ENCODE peak calls at places on chromosomes 4 and X, in nine cellular contexts. One of them, this sample, is unnamed.

GRCh38 chr4:112358952-112359749 is 62.0 kb downstream of the ALPK1 start:
- DNase-seq in breast epithelium: no peak
- DNase-seq in AG04450: no peak
- DNase-seq in CD4-positive, CD25-positive, alpha-beta regulatory T cell: no peak
- DNase-seq in IMR-90: no peak
- DNase-seq in effector memory CD4-positive, alpha-beta T cell: no peak
- DNase-seq in cardiac muscle cell: no peak
- DNase-seq in mucosa of descending colon: no peak
- DNase-seq in lung: no peak
- DNase-seq in this sample: no peak

GRCh38 chr4:30380404-30380998 is 339.7 kb upstream of the PCDH7 start:
- DNase-seq in lung: no peak
- DNase-seq in IMR-90: peak
- DNase-seq in mucosa of descending colon: no peak
- DNase-seq in AG04450: peak
- DNase-seq in breast epithelium: no peak
- DNase-seq in CD4-positive, CD25-positive, alpha-beta regulatory T cell: no peak
- DNase-seq in effector memory CD4-positive, alpha-beta T cell: no peak
- DNase-seq in cardiac muscle cell: peak
- DNase-seq in this sample: peak

GRCh38 chr4:73864973-73865372 is 4.2 kb upstream of the CXCL1 start:
- DNase-seq in IMR-90: no peak
- DNase-seq in effector memory CD4-positive, alpha-beta T cell: no peak
- DNase-seq in CD4-positive, CD25-positive, alpha-beta regulatory T cell: no peak
- DNase-seq in cardiac muscle cell: no peak
- DNase-seq in lung: no peak
- DNase-seq in breast epithelium: no peak
- DNase-seq in AG04450: no peak
- DNase-seq in mucosa of descending colon: no peak
- DNase-seq in this sample: no peak

GRCh38 chr4:102826890-102827673 is at the start of gene UBE2D3:
- DNase-seq in cardiac muscle cell: peak
- DNase-seq in IMR-90: peak
- DNase-seq in CD4-positive, CD25-positive, alpha-beta regulatory T cell: peak
- DNase-seq in mucosa of descending colon: peak
- DNase-seq in breast epithelium: peak
- DNase-seq in effector memory CD4-positive, alpha-beta T cell: peak
- DNase-seq in AG04450: peak
- DNase-seq in lung: peak
- DNase-seq in this sample: peak

GRCh38 chr4:184114431-184114830 is 103.2 kb downstream of the ENPP6 start:
- DNase-seq in mucosa of descending colon: no peak
- DNase-seq in IMR-90: no peak
- DNase-seq in AG04450: no peak
- DNase-seq in breast epithelium: no peak
- DNase-seq in lung: peak
- DNase-seq in effector memory CD4-positive, alpha-beta T cell: no peak
- DNase-seq in CD4-positive, CD25-positive, alpha-beta regulatory T cell: no peak
- DNase-seq in cardiac muscle cell: no peak
- DNase-seq in this sample: no peak

GRCh38 chr4:145719752-145720624 is 40.0 kb downstream of the C4orf51 start:
- DNase-seq in breast epithelium: no peak
- DNase-seq in effector memory CD4-positive, alpha-beta T cell: no peak
- DNase-seq in lung: no peak
- DNase-seq in CD4-positive, CD25-positive, alpha-beta regulatory T cell: no peak
- DNase-seq in IMR-90: no peak
- DNase-seq in cardiac muscle cell: no peak
- DNase-seq in AG04450: no peak
- DNase-seq in mucosa of descending colon: no peak
- DNase-seq in this sample: no peak

GRCh38 chrX:21766101-21766500 is 8.2 kb upstream of the SMPX start:
- DNase-seq in breast epithelium: no peak
- DNase-seq in AG04450: no peak
- DNase-seq in cardiac muscle cell: no peak
- DNase-seq in effector memory CD4-positive, alpha-beta T cell: no peak
- DNase-seq in CD4-positive, CD25-positive, alpha-beta regulatory T cell: no peak
- DNase-seq in IMR-90: no peak
- DNase-seq in lung: no peak
- DNase-seq in mucosa of descending colon: no peak
- DNase-seq in this sample: no peak

GRCh38 chr4:167509551-167509950 is 275.3 kb upstream of the SPOCK3 start:
- DNase-seq in cardiac muscle cell: no peak
- DNase-seq in effector memory CD4-positive, alpha-beta T cell: no peak
- DNase-seq in lung: no peak
- DNase-seq in mucosa of descending colon: no peak
- DNase-seq in breast epithelium: no peak
- DNase-seq in AG04450: no peak
- DNase-seq in IMR-90: no peak
- DNase-seq in CD4-positive, CD25-positive, alpha-beta regulatory T cell: no peak
- DNase-seq in this sample: no peak

GRCh38 chr4:48635310-48635709 is 144.8 kb downstream of the FRYL start:
- DNase-seq in CD4-positive, CD25-positive, alpha-beta regulatory T cell: no peak
- DNase-seq in lung: no peak
- DNase-seq in mucosa of descending colon: no peak
- DNase-seq in AG04450: no peak
- DNase-seq in cardiac muscle cell: no peak
- DNase-seq in IMR-90: peak
- DNase-seq in effector memory CD4-positive, alpha-beta T cell: no peak
- DNase-seq in breast epithelium: no peak
- DNase-seq in this sample: no peak

GRCh38 chr4:121278811-121279368 is 101.9 kb downstream of the QRFPR start:
- DNase-seq in cardiac muscle cell: no peak
- DNase-seq in breast epithelium: no peak
- DNase-seq in CD4-positive, CD25-positive, alpha-beta regulatory T cell: no peak
- DNase-seq in IMR-90: peak
- DNase-seq in AG04450: peak
- DNase-seq in effector memory CD4-positive, alpha-beta T cell: no peak
- DNase-seq in mucosa of descending colon: no peak
- DNase-seq in lung: no peak
- DNase-seq in this sample: no peak

GRCh38 chr4:11297201-11297600 is 131.5 kb downstream of the HS3ST1 start:
- DNase-seq in lung: no peak
- DNase-seq in effector memory CD4-positive, alpha-beta T cell: no peak
- DNase-seq in mucosa of descending colon: no peak
- DNase-seq in CD4-positive, CD25-positive, alpha-beta regulatory T cell: no peak
- DNase-seq in IMR-90: no peak
- DNase-seq in breast epithelium: no peak
- DNase-seq in cardiac muscle cell: no peak
- DNase-seq in AG04450: no peak
- DNase-seq in this sample: no peak

GRCh38 chr4:173990879-173991231 is 292.6 kb downstream of the FBXO8 start:
- DNase-seq in breast epithelium: no peak
- DNase-seq in AG04450: no peak
- DNase-seq in IMR-90: no peak
- DNase-seq in lung: no peak
- DNase-seq in mucosa of descending colon: peak
- DNase-seq in effector memory CD4-positive, alpha-beta T cell: no peak
- DNase-seq in CD4-positive, CD25-positive, alpha-beta regulatory T cell: no peak
- DNase-seq in cardiac muscle cell: peak
- DNase-seq in this sample: no peak

GRCh38 chr4:68324509-68325262 is 25.2 kb downstream of the YTHDC1 start:
- DNase-seq in lung: no peak
- DNase-seq in CD4-positive, CD25-positive, alpha-beta regulatory T cell: no peak
- DNase-seq in IMR-90: no peak
- DNase-seq in cardiac muscle cell: no peak
- DNase-seq in mucosa of descending colon: no peak
- DNase-seq in breast epithelium: no peak
- DNase-seq in effector memory CD4-positive, alpha-beta T cell: no peak
- DNase-seq in AG04450: no peak
- DNase-seq in this sample: no peak
- H3K4me3 ChIP-seq in lung: no peak
- H3K4me3 ChIP-seq in CD4-positive, CD25-positive, alpha-beta regulatory T cell: no peak
- H3K4me3 ChIP-seq in IMR-90: no peak
- H3K4me3 ChIP-seq in cardiac muscle cell: no peak
- H3K4me3 ChIP-seq in mucosa of descending colon: no peak
- H3K4me3 ChIP-seq in breast epithelium: no peak
- H3K4me3 ChIP-seq in effector memory CD4-positive, alpha-beta T cell: no peak
- H3K4me3 ChIP-seq in AG04450: no peak
- H3K4me3 ChIP-seq in this sample: no peak

GRCh38 chr4:53476232-53477037 is 99.0 kb downstream of the FIP1L1 start:
- DNase-seq in CD4-positive, CD25-positive, alpha-beta regulatory T cell: no peak
- DNase-seq in AG04450: peak
- DNase-seq in cardiac muscle cell: no peak
- DNase-seq in lung: no peak
- DNase-seq in mucosa of descending colon: no peak
- DNase-seq in IMR-90: peak
- DNase-seq in breast epithelium: no peak
- DNase-seq in effector memory CD4-positive, alpha-beta T cell: no peak
- DNase-seq in this sample: peak

GRCh38 chr4:53477666-53478065 is 100.2 kb downstream of the FIP1L1 start:
- DNase-seq in AG04450: no peak
- DNase-seq in cardiac muscle cell: no peak
- DNase-seq in mucosa of descending colon: no peak
- DNase-seq in IMR-90: peak
- DNase-seq in CD4-positive, CD25-positive, alpha-beta regulatory T cell: no peak
- DNase-seq in effector memory CD4-positive, alpha-beta T cell: no peak
- DNase-seq in lung: no peak
- DNase-seq in breast epithelium: no peak
- DNase-seq in this sample: no peak

GRCh38 chr4:53479731-53480525 is 102.5 kb downstream of the FIP1L1 start:
- DNase-seq in lung: no peak
- DNase-seq in breast epithelium: no peak
- DNase-seq in cardiac muscle cell: no peak
- DNase-seq in effector memory CD4-positive, alpha-beta T cell: no peak
- DNase-seq in AG04450: no peak
- DNase-seq in mucosa of descending colon: no peak
- DNase-seq in IMR-90: peak
- DNase-seq in CD4-positive, CD25-positive, alpha-beta regulatory T cell: no peak
- DNase-seq in this sample: no peak

GRCh38 chr4:53478671-53479456 is 101.4 kb downstream of the FIP1L1 start:
- DNase-seq in IMR-90: peak
- DNase-seq in effector memory CD4-positive, alpha-beta T cell: no peak
- DNase-seq in mucosa of descending colon: no peak
- DNase-seq in cardiac muscle cell: no peak
- DNase-seq in breast epithelium: no peak
- DNase-seq in AG04450: peak
- DNase-seq in CD4-positive, CD25-positive, alpha-beta regulatory T cell: no peak
- DNase-seq in lung: no peak
- DNase-seq in this sample: peak

DNA sequence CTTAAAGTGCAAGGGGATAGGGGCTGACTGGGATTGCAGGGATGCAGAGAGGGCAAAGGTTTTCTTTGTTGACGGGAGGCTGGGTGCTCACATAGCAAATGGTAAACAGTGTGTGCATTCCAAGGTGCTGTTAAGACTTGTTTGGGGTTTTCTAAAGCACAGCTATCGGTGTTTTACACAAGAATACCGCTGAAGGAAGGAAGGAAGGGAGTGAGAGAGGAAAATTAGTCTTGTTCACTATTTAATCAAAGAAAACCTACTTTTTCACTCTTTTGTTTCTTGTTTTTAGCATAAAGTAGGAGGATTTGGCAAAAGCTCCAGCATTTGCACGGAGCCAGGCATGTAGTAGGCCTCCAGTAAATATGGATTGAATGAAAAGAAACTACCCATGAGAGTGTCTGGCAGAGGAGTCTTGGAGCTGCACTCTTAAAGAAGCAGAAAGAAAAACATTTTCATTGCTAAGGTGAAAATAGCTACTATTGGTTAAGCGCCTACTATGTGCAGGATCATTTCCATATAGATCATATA is 99.7 kb downstream of the FIP1L1 start:
- DNase-seq in cardiac muscle cell: no peak
- DNase-seq in mucosa of descending colon: no peak
- DNase-seq in AG04450: no peak
- DNase-seq in effector memory CD4-positive, alpha-beta T cell: no peak
- DNase-seq in breast epithelium: no peak
- DNase-seq in CD4-positive, CD25-positive, alpha-beta regulatory T cell: no peak
- DNase-seq in lung: no peak
- DNase-seq in IMR-90: peak
- DNase-seq in this sample: no peak
- H3K4me3 ChIP-seq in cardiac muscle cell: no peak
- H3K4me3 ChIP-seq in mucosa of descending colon: no peak
- H3K4me3 ChIP-seq in AG04450: no peak
- H3K4me3 ChIP-seq in effector memory CD4-positive, alpha-beta T cell: no peak
- H3K4me3 ChIP-seq in breast epithelium: no peak
- H3K4me3 ChIP-seq in CD4-positive, CD25-positive, alpha-beta regulatory T cell: no peak
- H3K4me3 ChIP-seq in lung: no peak
- H3K4me3 ChIP-seq in IMR-90: no peak
- H3K4me3 ChIP-seq in this sample: no peak

GRCh38 chr4:3467601-3468031 is 4.5 kb downstream of the DOK7 start:
- DNase-seq in breast epithelium: no peak
- DNase-seq in AG04450: no peak
- DNase-seq in cardiac muscle cell: no peak
- DNase-seq in mucosa of descending colon: peak
- DNase-seq in effector memory CD4-positive, alpha-beta T cell: no peak
- DNase-seq in IMR-90: no peak
- DNase-seq in lung: no peak
- DNase-seq in CD4-positive, CD25-positive, alpha-beta regulatory T cell: no peak
- DNase-seq in this sample: no peak

GRCh38 chr4:3469386-3470243 is 6.5 kb downstream of the DOK7 start:
- DNase-seq in AG04450: no peak
- DNase-seq in cardiac muscle cell: no peak
- DNase-seq in breast epithelium: no peak
- DNase-seq in IMR-90: no peak
- DNase-seq in lung: no peak
- DNase-seq in effector memory CD4-positive, alpha-beta T cell: no peak
- DNase-seq in mucosa of descending colon: peak
- DNase-seq in CD4-positive, CD25-positive, alpha-beta regulatory T cell: no peak
- DNase-seq in this sample: no peak

GRCh38 chr4:3470244-3471097 is 7.4 kb downstream of the DOK7 start:
- DNase-seq in cardiac muscle cell: no peak
- DNase-seq in AG04450: peak
- DNase-seq in IMR-90: peak
- DNase-seq in breast epithelium: no peak
- DNase-seq in lung: no peak
- DNase-seq in CD4-positive, CD25-positive, alpha-beta regulatory T cell: no peak
- DNase-seq in effector memory CD4-positive, alpha-beta T cell: no peak
- DNase-seq in mucosa of descending colon: peak
- DNase-seq in this sample: no peak

GRCh38 chr4:3468154-3468553 is 5.0 kb downstream of the DOK7 start:
- DNase-seq in AG04450: no peak
- DNase-seq in breast epithelium: no peak
- DNase-seq in CD4-positive, CD25-positive, alpha-beta regulatory T cell: no peak
- DNase-seq in lung: no peak
- DNase-seq in cardiac muscle cell: no peak
- DNase-seq in effector memory CD4-positive, alpha-beta T cell: no peak
- DNase-seq in mucosa of descending colon: no peak
- DNase-seq in IMR-90: no peak
- DNase-seq in this sample: no peak

DNA sequence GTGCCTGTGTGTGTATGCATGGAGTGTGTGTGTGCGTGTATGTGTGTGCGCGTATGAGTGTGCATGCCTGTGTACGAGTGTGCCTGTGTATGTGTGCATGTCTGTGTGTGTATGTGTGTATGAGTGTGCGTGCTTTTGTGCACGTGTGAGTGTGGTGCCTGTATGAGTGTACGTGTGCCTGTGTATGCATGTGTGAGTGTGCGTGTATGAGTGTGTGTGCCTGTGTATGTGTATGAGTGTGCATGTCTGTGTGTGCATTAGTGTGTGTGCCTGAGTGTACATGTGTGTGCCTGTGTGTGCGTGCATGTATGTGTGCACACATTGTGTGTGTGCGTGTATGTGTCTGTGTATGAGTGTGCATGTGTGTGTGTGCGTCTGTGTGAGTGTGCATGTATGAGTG is 5.7 kb downstream of the DOK7 start:
- DNase-seq in mucosa of descending colon: no peak
- DNase-seq in AG04450: no peak
- DNase-seq in effector memory CD4-positive, alpha-beta T cell: no peak
- DNase-seq in cardiac muscle cell: no peak
- DNase-seq in IMR-90: no peak
- DNase-seq in breast epithelium: no peak
- DNase-seq in lung: no peak
- DNase-seq in CD4-positive, CD25-positive, alpha-beta regulatory T cell: no peak
- DNase-seq in this sample: no peak
- H3K4me3 ChIP-seq in mucosa of descending colon: no peak
- H3K4me3 ChIP-seq in AG04450: no peak
- H3K4me3 ChIP-seq in effector memory CD4-positive, alpha-beta T cell: no peak
- H3K4me3 ChIP-seq in cardiac muscle cell: no peak
- H3K4me3 ChIP-seq in IMR-90: no peak
- H3K4me3 ChIP-seq in breast epithelium: no peak
- H3K4me3 ChIP-seq in lung: no peak
- H3K4me3 ChIP-seq in CD4-positive, CD25-positive, alpha-beta regulatory T cell: no peak
- H3K4me3 ChIP-seq in this sample: no peak

GRCh38 chrX:13697976-13698375 is 9.0 kb downstream of the RAB9A start:
- DNase-seq in IMR-90: no peak
- DNase-seq in mucosa of descending colon: no peak
- DNase-seq in effector memory CD4-positive, alpha-beta T cell: no peak
- DNase-seq in CD4-positive, CD25-positive, alpha-beta regulatory T cell: no peak
- DNase-seq in breast epithelium: no peak
- DNase-seq in cardiac muscle cell: no peak
- DNase-seq in AG04450: no peak
- DNase-seq in lung: no peak
- DNase-seq in this sample: no peak
- H3K4me3 ChIP-seq in IMR-90: no peak
- H3K4me3 ChIP-seq in mucosa of descending colon: no peak
- H3K4me3 ChIP-seq in effector memory CD4-positive, alpha-beta T cell: no peak
- H3K4me3 ChIP-seq in CD4-positive, CD25-positive, alpha-beta regulatory T cell: no peak
- H3K4me3 ChIP-seq in breast epithelium: no peak
- H3K4me3 ChIP-seq in cardiac muscle cell: no peak
- H3K4me3 ChIP-seq in AG04450: no peak
- H3K4me3 ChIP-seq in lung: no peak
- H3K4me3 ChIP-seq in this sample: no peak